ENCODE peak calls at places on chromosomes 11 and 22, in eight cellular contexts. Y is fibroblast of pulmonary artery; H is AG09309; K is Calu3; T is CD8-positive, alpha-beta T cell; I is neural crest cell; O is lung; D is fibroblast of mammary gland. F is an unnamed sample.

GRCh38 chr11:78657968-78658839 is 83.5 kb upstream of the NARS2 start:
- DNase-seq in Y (no peak), H (no peak), K (no peak), T (no peak), I (no peak), O (no peak), D (no peak), F (no peak)

GRCh38 chr11:77322506-77322905 is 21.0 kb upstream of the GDPD4 start:
- DNase-seq in Y (peak), H (peak), K (no peak), T (no peak), I (no peak), O (peak), D (peak), F (no peak)

GRCh38 chr11:78927511-78927910 is 352.8 kb upstream of the NARS2 start:
- DNase-seq in Y (no peak), H (no peak), K (no peak), T (no peak), I (no peak), O (no peak), D (no peak), F (no peak)

GRCh38 chr11:26109658-26110393 is 222.1 kb upstream of the ANO3 start:
- DNase-seq in Y (no peak), H (no peak), K (no peak), T (no peak), I (no peak), O (no peak), D (no peak), F (no peak)

GRCh38 chr11:109205312-109205711 is 216.7 kb upstream of the C11orf87 start:
- DNase-seq in Y (no peak), H (no peak), K (no peak), T (no peak), I (no peak), O (no peak), D (no peak), F (no peak)

GRCh38 chr11:87443707-87444106 is 406.0 kb downstream of the TMEM135 start:
- DNase-seq in Y (no peak), H (no peak), K (no peak), T (no peak), I (no peak), O (no peak), D (no peak), F (no peak)

GRCh38 chr11:6855971-6856542 is 6.8 kb upstream of the OR10A2 start:
- DNase-seq in Y (peak), H (peak), K (peak), T (no peak), I (no peak), O (no peak), D (peak), F (no peak)

GRCh38 chr11:15101072-15101701 is 13.5 kb upstream of the INSC start:
- DNase-seq in Y (peak), H (peak), K (peak), T (peak), I (peak), O (peak), D (peak), F (no peak)

GRCh38 chr11:42727879-42728278 is 583.9 kb upstream of the API5 start:
- DNase-seq in Y (no peak), H (no peak), K (no peak), T (no peak), I (no peak), O (no peak), D (no peak), F (no peak)

GRCh38 chr11:121557348-121557747 is 104.6 kb upstream of the SORL1-AS1 start:
- DNase-seq in Y (no peak), H (no peak), K (no peak), T (no peak), I (no peak), O (no peak), D (peak), F (no peak)

GRCh38 chr11:8484251-8484650 is 109.8 kb downstream of the STK33 start:
- DNase-seq in Y (no peak), H (no peak), K (no peak), T (no peak), I (no peak), O (no peak), D (no peak), F (no peak)

GRCh38 chr11:15673408-15673811 is 558.7 kb downstream of the INSC start:
- DNase-seq in Y (no peak), H (no peak), K (no peak), T (no peak), I (no peak), O (peak), D (no peak), F (no peak)

GRCh38 chr22:41382098-41382578 is 396 bp downstream of the TEF start:
- DNase-seq in Y (peak), H (no peak), K (peak), T (peak), I (peak), O (peak), D (peak), F (no peak)

GRCh38 chr11:62611705-62612365 is 740 bp downstream of the EML3 start:
- DNase-seq in Y (peak), H (no peak), K (peak), T (peak), I (no peak), O (peak), D (peak), F (no peak)

GRCh38 chr22:47215851-47216250 is 453.4 kb downstream of the TBC1D22A start:
- DNase-seq in Y (no peak), H (no peak), K (no peak), T (no peak), I (no peak), O (no peak), D (no peak), F (no peak)

GRCh38 chr22:43993072-43993760 is 30.9 kb upstream of the PARVB start:
- DNase-seq in Y (peak), H (no peak), K (peak), T (peak), I (peak), O (peak), D (peak), F (no peak)

GRCh38 chr11:110776091-110776490 is 63.9 kb upstream of the ARHGAP20 start:
- DNase-seq in Y (peak), H (no peak), K (no peak), T (no peak), I (no peak), O (no peak), D (peak), F (no peak)

GRCh38 chr11:110077866-110078325 is 15.3 kb upstream of the ZC3H12C start:
- DNase-seq in Y (peak), H (no peak), K (no peak), T (no peak), I (no peak), O (no peak), D (peak), F (no peak)

GRCh38 chr11:45079567-45079942 is 66.9 kb upstream of the PRDM11 start:
- DNase-seq in Y (no peak), H (no peak), K (no peak), T (no peak), I (no peak), O (no peak), D (no peak), F (no peak)

GRCh38 chr11:125201525-125202121 is 37.1 kb downstream of the PKNOX2 start:
- DNase-seq in Y (peak), H (no peak), K (peak), T (no peak), I (no peak), O (no peak), D (no peak), F (no peak)

GRCh38 chr22:49979587-49980264 is 19.2 kb downstream of the PIM3 start:
- DNase-seq in Y (peak), H (no peak), K (peak), T (no peak), I (no peak), O (no peak), D (peak), F (no peak)

GRCh38 chr11:69446108-69446507 is 35.4 kb upstream of the LINC01488 start:
- DNase-seq in Y (peak), H (peak), K (no peak), T (no peak), I (no peak), O (no peak), D (no peak), F (no peak)

GRCh38 chr22:46674367-46674781 is 54.2 kb downstream of the GRAMD4 start:
- DNase-seq in Y (no peak), H (no peak), K (no peak), T (peak), I (no peak), O (peak), D (no peak), F (no peak)

GRCh38 chr11:122355968-122356367 is 240.0 kb upstream of the BLID start:
- DNase-seq in Y (no peak), H (no peak), K (no peak), T (no peak), I (no peak), O (no peak), D (no peak), F (no peak)

GRCh38 chr22:23689414-23689813 is 1.4 kb upstream of the RGL4 start:
- DNase-seq in Y (no peak), H (no peak), K (no peak), T (no peak), I (no peak), O (no peak), D (no peak), F (no peak)

GRCh38 chr11:78586452-78587046 is 11.9 kb upstream of the NARS2 start:
- DNase-seq in Y (peak), H (no peak), K (no peak), T (no peak), I (no peak), O (no peak), D (peak), F (no peak)

GRCh38 chr11:47571895-47572294 is 6.5 kb downstream of the PTPMT1 start:
- DNase-seq in Y (no peak), H (no peak), K (no peak), T (no peak), I (no peak), O (no peak), D (peak), F (peak)
- TF ChIP-seq CTCF in Y (no peak), H (no peak), K (no peak), T (no peak), I (no peak), O (no peak), D (no peak), F (no peak)

DNA sequence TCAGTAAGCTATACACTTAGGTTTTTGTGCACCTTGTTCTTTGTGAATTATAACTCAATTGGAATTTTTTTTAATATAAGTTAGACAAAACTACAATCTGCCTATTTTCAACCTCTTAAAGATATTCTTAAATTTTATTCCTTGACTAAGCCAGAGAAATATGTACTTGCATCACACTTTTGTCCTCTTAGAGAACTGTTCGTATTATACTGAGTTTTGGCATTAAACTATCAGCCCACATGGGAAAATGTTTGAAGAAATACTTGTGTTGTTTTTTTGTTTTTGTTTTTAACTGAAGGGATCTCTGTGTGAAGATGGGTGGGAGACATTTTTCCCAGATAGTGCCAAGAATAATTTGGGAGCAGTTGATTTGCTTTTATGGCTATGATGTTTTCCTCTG is 25.3 kb downstream of the CEP295 start:
- DNase-seq in Y (peak), H (peak), K (no peak), T (no peak), I (no peak), O (no peak), D (peak), F (no peak)
- TF ChIP-seq CTCF in Y (no peak), H (no peak), K (no peak), T (no peak), I (no peak), O (no peak), D (no peak), F (no peak)

GRCh38 chr22:25540128-25540790 is 24.2 kb upstream of the GRK3 start:
- DNase-seq in Y (no peak), H (no peak), K (no peak), T (no peak), I (no peak), O (no peak), D (no peak), F (no peak)

GRCh38 chr22:25545117-25545516 is 19.4 kb upstream of the GRK3 start:
- DNase-seq in Y (no peak), H (no peak), K (no peak), T (no peak), I (no peak), O (no peak), D (no peak), F (no peak)

GRCh38 chr22:25542720-25543402 is 21.6 kb upstream of the GRK3 start:
- DNase-seq in Y (no peak), H (no peak), K (no peak), T (no peak), I (no peak), O (no peak), D (no peak), F (no peak)

GRCh38 chr22:25540912-25541660 is 23.4 kb upstream of the GRK3 start:
- DNase-seq in Y (no peak), H (no peak), K (no peak), T (no peak), I (no peak), O (no peak), D (no peak), F (no peak)

DNA sequence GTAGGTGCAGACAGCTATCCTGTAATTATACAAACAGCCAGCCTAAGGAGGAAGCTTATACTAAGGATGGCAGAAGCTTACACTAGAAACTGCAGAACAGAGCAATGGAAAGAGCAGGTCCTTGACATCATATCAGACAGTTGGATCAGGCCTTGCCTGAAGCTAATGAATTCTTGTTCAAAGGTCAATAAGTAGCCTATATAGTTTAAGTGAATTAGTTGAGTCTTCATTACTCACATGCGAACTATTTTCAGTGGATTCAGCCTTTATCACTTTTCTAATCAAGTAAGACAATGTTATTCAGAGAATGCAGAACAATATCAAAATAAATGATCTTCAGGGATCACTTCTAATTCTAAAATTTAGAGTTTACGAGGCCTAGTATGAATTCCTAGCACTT is 22.2 kb upstream of the GRK3 start:
- DNase-seq in Y (no peak), H (no peak), K (no peak), T (no peak), I (no peak), O (no peak), D (no peak), F (no peak)
- TF ChIP-seq CTCF in Y (no peak), H (no peak), K (no peak), T (no peak), I (no peak), O (no peak), D (no peak), F (no peak)

GRCh38 chr11:65384301-65384889 is 1.9 kb upstream of the SLC25A45 start:
- DNase-seq in Y (peak), H (no peak), K (no peak), T (peak), I (no peak), O (no peak), D (peak), F (no peak)
- TF ChIP-seq CTCF in Y (no peak), H (no peak), K (no peak), T (no peak), I (no peak), O (no peak), D (no peak), F (no peak)

GRCh38 chr11:129698212-129698611 is 117.4 kb upstream of the TMEM45B start:
- DNase-seq in Y (no peak), H (no peak), K (no peak), T (no peak), I (no peak), O (no peak), D (no peak), F (no peak)

GRCh38 chr11:129694538-129694937 is 121.1 kb upstream of the TMEM45B start:
- DNase-seq in Y (no peak), H (no peak), K (peak), T (no peak), I (no peak), O (no peak), D (no peak), F (no peak)

GRCh38 chr11:129695543-129696308 is 119.9 kb upstream of the TMEM45B start:
- DNase-seq in Y (peak), H (no peak), K (peak), T (peak), I (peak), O (peak), D (peak), F (no peak)

GRCh38 chr11:129694966-129695365 is 120.7 kb upstream of the TMEM45B start:
- DNase-seq in Y (no peak), H (no peak), K (no peak), T (no peak), I (no peak), O (no peak), D (peak), F (no peak)

DNA sequence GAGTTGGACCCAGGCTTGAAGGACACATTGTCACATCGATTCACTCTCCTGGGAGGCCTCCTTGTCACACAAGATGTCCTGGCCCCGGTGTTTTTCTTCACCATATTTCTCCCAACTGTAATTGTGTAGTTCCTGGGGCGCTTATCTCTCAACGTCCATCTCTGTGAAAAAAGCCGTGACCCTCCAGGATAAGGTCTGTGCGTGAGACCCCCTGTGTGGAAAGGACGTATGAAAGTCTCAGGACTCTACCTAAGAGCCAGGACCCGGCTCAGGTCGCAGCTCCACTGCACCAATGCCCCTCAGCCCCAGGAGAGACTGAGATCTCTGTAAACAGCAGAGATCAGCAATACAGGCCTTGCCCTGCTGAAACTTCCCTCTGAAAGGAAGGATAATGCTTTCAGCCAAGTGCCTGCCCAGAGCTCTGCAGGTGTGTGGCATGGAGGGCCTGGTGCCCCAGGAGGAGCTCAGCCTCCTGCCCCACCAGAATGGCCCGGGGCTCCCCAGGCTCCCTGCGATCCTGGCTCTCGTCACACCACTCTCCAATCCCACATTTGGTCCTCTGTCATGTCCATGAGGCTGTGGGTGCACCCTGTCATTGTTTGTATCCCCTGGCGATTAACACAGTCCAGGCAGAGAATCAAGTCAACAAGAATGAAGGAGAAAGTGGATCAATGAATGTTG is 119.2 kb upstream of the TMEM45B start:
- DNase-seq in Y (no peak), H (no peak), K (no peak), T (no peak), I (no peak), O (no peak), D (no peak), F (no peak)
- TF ChIP-seq CTCF in Y (no peak), H (no peak), K (no peak), T (no peak), I (no peak), O (no peak), D (no peak), F (no peak)